ENCODE peak calls at places on chromosomes 11 and 22, in seven cellular contexts. A is body of pancreas; T is WERI-Rb-1; W is naive thymus-derived CD4-positive, alpha-beta T cell; I is lung; J is ovary; P is cardiac muscle cell. Q is an unnamed sample. For H3K27me3 and H3K9me3, the result is how much of the 10 kb centered on the place peaks cover.

GRCh38 chr11:63849691-63850090 is 10.8 kb downstream of the MARK2 start:
- DNase-seq in I (no peak), T (no peak), W (no peak), P (no peak), A (no peak), J (no peak), Q (no peak)

GRCh38 chr11:121376135-121376534 is 76.0 kb upstream of the SORL1 start:
- DNase-seq in P (no peak), W (no peak), J (no peak), A (no peak), T (no peak), I (no peak), Q (no peak)

GRCh38 chr11:67316882-67317364 is 13.6 kb downstream of the SSH3 start:
- DNase-seq in P (no peak), I (no peak), T (no peak), A (no peak), J (no peak), W (no peak), Q (no peak)

GRCh38 chr22:28013611-28014010 is 94.6 kb upstream of the PITPNB start:
- DNase-seq in W (no peak), A (no peak), I (no peak), P (no peak), J (peak), T (no peak), Q (no peak)

GRCh38 chr22:29060251-29060650 is 1.4 kb downstream of the C22orf31 start:
- DNase-seq in T (no peak), J (no peak), P (no peak), A (no peak), W (no peak), I (no peak), Q (no peak)

GRCh38 chr11:126194121-126194543 is 17.3 kb downstream of the RPUSD4 start:
- DNase-seq in W (no peak), J (peak), I (no peak), A (peak), P (peak), T (peak), Q (no peak)

GRCh38 chr11:86174101-86175046 is 70.2 kb upstream of the EED start:
- DNase-seq in I (peak), A (peak), P (peak), W (no peak), J (peak), T (peak), Q (peak)

GRCh38 chr11:12013771-12014170 is 5.3 kb upstream of the DKK3 start:
- DNase-seq in T (no peak), W (no peak), I (no peak), P (no peak), A (no peak), J (no peak), Q (no peak)

GRCh38 chr22:17931400-17931825 is 92.9 kb downstream of the MICAL3 start:
- DNase-seq in P (no peak), I (no peak), W (no peak), T (no peak), A (no peak), J (peak), Q (peak)

GRCh38 chr22:49574861-49575702 is 252.6 kb downstream of the BRD1 start:
- DNase-seq in T (no peak), A (no peak), J (no peak), W (no peak), P (no peak), I (no peak), Q (peak)

GRCh38 chr11:46026616-46027293 is 94.5 kb downstream of the PHF21A start:
- DNase-seq in P (peak), J (no peak), T (no peak), I (no peak), A (no peak), W (no peak), Q (no peak)

GRCh38 chr22:48755332-48755949 is 1072.2 kb downstream of the BRD1 start:
- DNase-seq in P (no peak), J (no peak), T (no peak), I (peak), A (no peak), W (no peak), Q (peak)

GRCh38 chr11:1205987-1206331 is 16.9 kb upstream of the MUC5B start:
- DNase-seq in P (no peak), T (no peak), I (no peak), J (no peak), W (no peak), A (peak), Q (peak)
- H3K27me3 ChIP-seq in P (under half), T (under half), I (under half), J (under half), W (under half), A (under half), Q (under half)

DNA sequence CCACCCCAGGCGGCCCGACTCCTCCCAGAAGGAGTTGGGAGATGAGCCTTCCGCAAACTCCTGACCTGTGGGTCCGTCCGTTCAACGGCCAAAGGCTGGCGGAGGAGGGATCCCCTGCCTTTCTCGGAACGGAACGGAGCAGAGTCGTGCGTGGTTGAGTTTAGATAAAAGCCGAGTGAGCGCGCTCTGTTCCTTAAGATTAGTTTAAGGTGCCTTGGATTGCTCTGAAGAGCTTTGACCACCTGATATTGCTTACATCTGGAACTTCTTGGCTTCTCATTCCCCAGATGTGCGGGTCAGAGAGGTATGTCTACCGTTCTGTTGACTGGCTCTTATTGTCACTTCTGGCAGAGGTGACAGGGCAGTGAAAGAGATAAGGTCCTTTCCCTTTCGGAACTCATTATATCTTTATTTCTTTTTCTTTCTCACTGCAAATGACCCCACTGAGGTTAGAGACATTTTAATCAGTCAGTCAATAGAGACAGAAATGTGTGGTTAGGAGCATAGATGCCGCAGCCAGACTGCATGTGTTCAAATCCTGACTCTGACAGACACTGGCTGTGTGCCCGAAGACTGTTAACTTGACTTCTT is at the start of gene TRIM6:
- DNase-seq in J (peak), A (peak), T (no peak), W (no peak), I (peak), P (peak), Q (peak)
- H3K4me3 ChIP-seq in J (peak), A (peak), T (no peak), W (peak), I (peak), P (peak), Q (peak)

DNA sequence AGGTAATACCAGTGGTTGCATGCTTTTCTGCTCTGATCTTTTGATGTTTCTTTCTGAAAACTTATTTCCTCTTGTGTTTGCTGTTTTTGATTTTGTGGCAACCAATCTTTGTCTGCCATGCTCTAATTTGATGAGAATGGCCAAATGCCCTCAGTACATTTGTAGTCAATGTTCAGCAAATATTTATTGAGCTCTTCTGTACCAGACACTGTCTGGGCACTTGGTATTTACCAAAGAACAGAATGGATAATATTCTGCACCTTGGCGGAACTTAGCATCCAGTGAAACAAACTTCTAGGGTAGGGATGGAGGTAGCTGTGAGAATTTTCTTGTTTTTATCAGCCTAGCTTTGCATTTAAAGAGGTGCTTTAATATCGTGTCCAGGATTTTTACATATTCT is 19.6 kb downstream of the PPP6R3 start:
- DNase-seq in I (no peak), P (no peak), J (no peak), W (no peak), A (no peak), T (no peak), Q (no peak)
- H3K9me3 ChIP-seq in I (under half), P (under half), J (under half), W (under half), A (under half), T (under half), Q (under half)

GRCh38 chr11:111542606-111543275 is 2.2 kb downstream of the LAYN start:
- DNase-seq in J (no peak), T (no peak), A (no peak), I (no peak), P (no peak), W (no peak), Q (no peak)
- H3K27me3 ChIP-seq in J (under half), T (under half), A (under half), I (under half), P (half or more), W (under half), Q (under half)

GRCh38 chr11:26987205-26987604 is 6.7 kb upstream of the FIBIN start:
- DNase-seq in A (no peak), T (no peak), W (no peak), J (no peak), P (peak), I (no peak), Q (no peak)
- H3K4me3 ChIP-seq in A (no peak), T (no peak), W (no peak), J (no peak), P (no peak), I (no peak), Q (no peak)

DNA sequence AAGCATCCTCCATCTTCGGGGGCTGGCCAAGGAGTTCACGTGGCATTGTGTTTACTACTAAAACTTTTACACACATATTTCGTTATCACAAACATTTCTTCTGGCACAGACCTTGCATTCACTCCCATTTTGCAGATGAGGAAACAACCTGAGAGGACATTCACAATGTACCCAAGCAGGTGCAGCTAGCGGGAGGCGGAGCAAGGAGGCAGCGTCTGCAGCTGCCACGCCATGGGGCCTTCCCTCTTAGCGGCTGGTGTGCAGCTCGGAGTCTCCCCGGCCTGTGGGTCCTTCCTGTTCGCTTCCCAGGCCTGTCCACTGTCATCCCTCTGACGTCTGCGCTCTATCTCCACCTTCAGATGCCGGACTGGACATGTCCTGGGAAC is 807.8 kb downstream of the TBC1D22A start:
- DNase-seq in A (no peak), I (no peak), P (no peak), W (no peak), T (no peak), J (no peak), Q (no peak)
- H3K9me3 ChIP-seq in A (under half), I (under half), P (under half), W (under half), T (under half), J (under half), Q (under half)